ENCODE peak calls at places on chromosomes 6 and 20, in four cellular contexts. N is HepG2, A is H1, X is GM12878. I is an unnamed sample.

GRCh38 chr6:125738276-125738675 is 11.2 kb upstream of the HEY2 start:
- DNase-seq in N (no peak), X (no peak), A (no peak), I (no peak)

GRCh38 chr20:55160022-55160421 is 684.6 kb downstream of the DOK5 start:
- DNase-seq in X (no peak), A (no peak), N (no peak), I (no peak)

GRCh38 chr6:157025459-157025858 is 248.3 kb downstream of the ARID1B start:
- DNase-seq in N (peak), X (no peak), A (no peak), I (no peak)

GRCh38 chr6:150857062-150857905 is 8.2 kb upstream of the MTHFD1L start:
- DNase-seq in N (peak), A (no peak), X (no peak), I (no peak)

GRCh38 chr6:42199106-42199981 is 4.6 kb upstream of the GUCA1B start:
- DNase-seq in N (peak), A (no peak), X (no peak), I (peak)

GRCh38 chr6:99592900-99593299 is 13.7 kb upstream of the PRDM13 start:
- DNase-seq in X (no peak), A (no peak), N (no peak), I (no peak)

GRCh38 chr20:37943033-37943432 is 40.1 kb downstream of the VSTM2L start:
- DNase-seq in X (no peak), N (no peak), A (peak), I (no peak)

GRCh38 chr20:50491926-50492634 is 18.1 kb upstream of the PTPN1 start:
- DNase-seq in A (no peak), N (no peak), X (no peak), I (no peak)

GRCh38 chr6:37625591-37626374 is 71.9 kb downstream of the MDGA1 start:
- DNase-seq in A (no peak), X (no peak), N (no peak), I (no peak)

GRCh38 chr6:68194846-68195478 is 440.1 kb upstream of the ADGRB3 start:
- DNase-seq in N (no peak), X (no peak), A (no peak), I (no peak)

GRCh38 chr20:59158673-59159072 is 4.9 kb upstream of the ZNF831 start:
- DNase-seq in A (no peak), X (no peak), N (no peak), I (no peak)

GRCh38 chr6:152720964-152721363 is 23.3 kb downstream of the MYCT1 start:
- DNase-seq in A (no peak), N (no peak), X (no peak), I (no peak)

GRCh38 chr6:16286151-16286522 is 47.8 kb downstream of the GMPR start:
- DNase-seq in A (peak), N (peak), X (no peak), I (peak)

GRCh38 chr20:40506567-40506966 is 182.5 kb downstream of the MAFB start:
- DNase-seq in N (peak), A (no peak), X (no peak), I (peak)

GRCh38 chr6:20657274-20657800 is 123.1 kb downstream of the CDKAL1 start:
- DNase-seq in X (no peak), A (no peak), N (no peak), I (no peak)

GRCh38 chr6:138774370-138774769 is 801 bp downstream of the CCDC28A start:
- DNase-seq in A (no peak), X (no peak), N (no peak), I (no peak)

GRCh38 chr20:62149532-62150235 is 6.1 kb downstream of the SS18L1 start:
- DNase-seq in A (no peak), N (peak), X (no peak), I (no peak)

GRCh38 chr20:13401596-13401995 is 180.5 kb downstream of the ISM1 start:
- DNase-seq in A (no peak), X (no peak), N (no peak), I (no peak)

GRCh38 chr20:63682384-63683139 is 13.9 kb upstream of the TNFRSF6B start:
- DNase-seq in X (no peak), N (peak), A (no peak), I (no peak)

DNA sequence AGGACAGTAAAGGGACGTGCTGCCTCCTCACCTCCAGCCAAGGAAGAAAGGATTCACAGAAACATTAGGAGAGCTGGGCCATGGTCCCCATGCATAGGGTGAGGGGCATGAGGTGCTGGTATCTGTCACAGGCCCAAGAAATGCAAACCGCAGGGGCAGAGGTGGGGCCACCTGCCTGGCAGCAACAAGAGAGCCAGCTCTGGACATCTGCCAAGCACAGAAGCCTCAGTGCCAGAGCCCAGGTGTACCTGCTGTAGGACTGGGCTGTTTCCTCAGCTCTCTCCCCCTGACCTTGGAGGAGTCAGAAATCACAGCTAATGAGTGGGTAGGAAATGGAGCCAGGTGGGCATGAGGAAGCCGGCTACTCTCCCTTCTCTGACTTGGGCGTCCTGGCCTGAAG is 45.3 kb downstream of the SLC2A12 start:
- DNase-seq in X (no peak), A (no peak), N (no peak), I (no peak)
- TF ChIP-seq HDAC2 in X (no peak), A (no peak), N (no peak), I (no peak)

GRCh38 chr6:158758464-158758863 is 60.7 kb downstream of the EZR start:
- DNase-seq in A (peak), N (no peak), X (no peak), I (peak)
- TF ChIP-seq CBX5 in A (no peak), N (no peak), X (no peak), I (no peak)

DNA sequence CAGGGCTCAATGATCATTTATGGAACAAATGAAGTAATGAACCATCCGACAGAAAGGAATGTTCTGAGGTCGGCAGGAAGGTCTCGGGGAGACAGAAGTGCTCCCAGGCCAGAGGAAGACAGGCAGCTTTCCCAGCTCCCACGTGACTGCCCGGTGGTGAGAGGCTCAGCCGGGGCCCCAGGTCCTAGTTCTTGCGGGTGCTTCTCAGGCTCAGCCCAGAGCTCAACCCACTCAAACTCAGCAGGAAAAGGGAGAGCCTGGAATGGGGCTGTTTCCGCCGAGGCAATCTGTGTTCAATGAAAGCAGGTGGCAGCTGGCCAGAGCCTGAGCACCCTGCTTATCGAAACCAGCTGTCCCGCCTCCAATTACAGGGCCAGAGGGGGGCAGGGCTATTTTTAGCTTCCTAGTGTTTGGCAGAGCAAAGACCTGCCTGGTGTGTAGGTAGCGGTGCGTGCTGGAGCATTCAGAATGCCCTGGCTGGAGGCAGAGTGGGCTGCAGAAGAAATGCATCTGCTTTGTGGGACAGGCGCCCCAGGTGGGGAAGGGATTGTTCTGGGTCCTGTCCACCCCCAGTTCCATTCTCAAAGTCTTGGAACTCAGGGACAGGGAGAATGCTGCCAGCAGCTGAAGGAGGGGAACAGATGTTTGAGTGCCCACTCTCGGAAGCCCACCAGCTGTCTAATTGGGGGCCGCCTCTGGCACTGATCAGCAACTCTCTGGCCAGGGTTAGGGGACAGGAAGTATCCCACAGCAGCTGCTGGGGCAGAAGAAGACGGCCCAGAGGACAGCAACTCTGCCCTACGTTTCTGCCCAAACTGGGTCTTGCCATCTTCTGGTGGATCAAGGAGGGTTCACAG is 145.0 kb downstream of the PREX1 start:
- DNase-seq in A (peak), X (no peak), N (peak), I (peak)
- TF ChIP-seq HDAC2 in A (no peak), X (no peak), N (no peak), I (peak)

DNA sequence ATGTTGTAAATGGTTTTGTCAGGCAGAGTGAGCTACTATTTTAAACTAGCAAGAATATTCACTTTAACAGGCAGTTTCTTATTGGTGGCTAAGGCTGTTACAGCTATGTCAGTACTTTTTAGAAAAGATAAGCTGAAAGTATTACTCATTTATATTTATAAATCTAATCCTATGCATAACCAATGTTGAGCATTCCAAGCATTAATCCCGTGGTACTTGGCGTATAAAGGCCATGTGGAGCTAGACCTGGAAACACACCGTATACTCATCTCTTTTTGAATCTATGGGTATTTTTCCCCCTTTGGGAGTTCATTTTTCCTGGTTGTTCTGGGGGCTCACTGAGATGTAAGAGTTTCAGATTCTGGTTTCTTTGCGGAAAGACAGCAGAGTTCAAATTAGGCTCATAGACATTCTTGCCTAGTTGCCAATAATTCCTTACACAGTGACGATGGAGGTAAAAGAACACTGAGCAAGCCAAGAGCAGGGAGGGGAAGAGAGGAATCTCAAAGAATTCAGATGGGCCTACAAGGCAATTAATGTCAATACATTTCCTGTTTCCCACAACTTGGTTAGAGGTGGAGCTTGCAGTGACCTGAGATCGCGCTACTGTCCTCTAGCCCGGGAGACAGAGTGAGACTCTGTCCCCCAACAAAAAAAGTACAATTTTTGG is 211.5 kb downstream of the SOX4 start:
- DNase-seq in X (no peak), N (no peak), A (no peak), I (no peak)
- TF ChIP-seq CBX5 in X (no peak), N (no peak), A (no peak), I (no peak)

GRCh38 chr6:148926478-148926877 is 179.6 kb downstream of the UST start:
- DNase-seq in N (no peak), A (no peak), X (no peak), I (no peak)
- TF ChIP-seq HDAC2 in N (no peak), A (no peak), X (no peak), I (no peak)

GRCh38 chr6:100889351-100889750 is 8.2 kb upstream of the ASCC3 start:
- DNase-seq in X (no peak), A (no peak), N (no peak), I (no peak)
- TF ChIP-seq CBX5 in X (no peak), A (no peak), N (no peak), I (no peak)

DNA sequence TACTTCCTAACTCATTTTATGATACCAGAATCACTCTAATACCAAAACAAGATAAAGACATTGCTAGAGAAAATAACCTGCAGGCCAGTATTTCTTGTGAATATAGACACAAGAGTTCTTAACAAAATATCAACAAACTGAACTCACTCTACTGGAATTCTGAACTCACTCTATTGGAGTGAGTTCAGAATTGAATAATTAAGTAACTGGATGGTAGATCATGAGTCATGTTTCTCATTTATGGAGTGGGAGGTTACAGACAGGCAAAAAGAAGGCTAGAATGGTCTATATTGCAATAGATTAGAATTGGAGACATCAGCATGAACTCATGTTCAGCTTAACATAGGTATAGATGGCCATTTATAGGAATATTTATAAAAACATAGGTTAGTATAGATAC is 26.6 kb upstream of the C6orf58 start:
- DNase-seq in N (no peak), X (no peak), A (no peak), I (no peak)
- TF ChIP-seq HDAC2 in N (no peak), X (no peak), A (no peak), I (no peak)

GRCh38 chr6:35411066-35411465 is 41.1 kb upstream of the FANCE start:
- DNase-seq in A (no peak), N (no peak), X (no peak), I (no peak)
- TF ChIP-seq CBX5 in A (no peak), N (no peak), X (no peak), I (no peak)

I was measured in K562.